ENCODE peak calls at places on chromosomes 1 and 21, in four cellular contexts. I, K, T and M are unnamed samples.

GRCh38 chr1:35505911-35506798 is 51.0 kb downstream of the KIAA0319L start:
- DNase-seq in I (no peak), K (no peak), T (peak; percentile 73), M (peak; percentile 13)

GRCh38 chr1:15400627-15401026 is 9.1 kb upstream of the EFHD2 start:
- DNase-seq in I (no peak), K (no peak), T (no peak), M (no peak)

GRCh38 chr1:14915356-14916054 is 238.0 kb upstream of the TMEM51 start:
- DNase-seq in I (peak; percentile 89), K (peak; percentile 39), T (peak; percentile 84), M (peak; percentile 28)

GRCh38 chr1:184947497-184948256 is 26.6 kb downstream of the NIBAN1 start:
- DNase-seq in I (no peak), K (no peak), T (no peak), M (no peak)

GRCh38 chr1:169550294-169550693 is 36.0 kb downstream of the F5 start:
- DNase-seq in I (no peak), K (peak; percentile 58), T (peak; percentile 30), M (peak; percentile 40)

GRCh38 chr21:41752231-41752681 is 14.6 kb downstream of the RIPK4 start:
- DNase-seq in I (no peak), K (no peak), T (no peak), M (no peak)

GRCh38 chr1:16117936-16118335 is 37.9 kb downstream of the EPHA2 start:
- DNase-seq in I (no peak), K (no peak), T (no peak), M (no peak)

GRCh38 chr21:41932576-41933258 is 21.1 kb downstream of the C2CD2 start:
- DNase-seq in I (no peak), K (peak; percentile 77), T (peak; percentile 73), M (peak; percentile 8)

GRCh38 chr1:165862448-165862847 is 35.0 kb downstream of the UCK2 start:
- DNase-seq in I (no peak), K (no peak), T (no peak), M (no peak)

GRCh38 chr1:5481889-5482288 is 510.3 kb downstream of the NPHP4 start:
- DNase-seq in I (peak; percentile 69), K (no peak), T (peak; percentile 32), M (peak; percentile 28)

GRCh38 chr21:44524412-44525371 is 15.3 kb downstream of the KRTAP10-1 start:
- DNase-seq in I (no peak), K (no peak), T (no peak), M (no peak)
- H3K9me3 ChIP-seq in I (no peaks in the 10 kb centered on the region), K (no peaks in the 10 kb centered on the region), T (peaks cover 21% of the 10 kb centered on the region), M (peaks cover 4% of the 10 kb centered on the region)

GRCh38 chr1:113153116-113153803 is 80.3 kb downstream of the LRIG2 start:
- DNase-seq in I (peak; percentile 39), K (peak; percentile 81), T (no peak), M (no peak)
- TF ChIP-seq FOSL1 in I (no peak), K (no peak), T (no peak), M (no peak)

GRCh38 chr1:215878128-215878527 is 311.0 kb downstream of the KCTD3 start:
- DNase-seq in I (no peak), K (no peak), T (no peak), M (no peak)
- H3K9me3 ChIP-seq in I (no peaks in the 10 kb centered on the region), K (no peaks in the 10 kb centered on the region), T (no peaks in the 10 kb centered on the region), M (no peaks in the 10 kb centered on the region)

GRCh38 chr1:11566042-11566825 is 87.3 kb downstream of the DISP3 start:
- DNase-seq in I (no peak), K (no peak), T (no peak), M (no peak)

GRCh38 chr1:11562664-11563063 is 83.7 kb downstream of the DISP3 start:
- DNase-seq in I (no peak), K (no peak), T (no peak), M (no peak)

GRCh38 chr1:11564237-11564636 is 85.3 kb downstream of the DISP3 start:
- DNase-seq in I (no peak), K (no peak), T (no peak), M (peak; percentile 23)

GRCh38 chr1:11561740-11562139 is 82.8 kb downstream of the DISP3 start:
- DNase-seq in I (no peak), K (no peak), T (no peak), M (no peak)

DNA sequence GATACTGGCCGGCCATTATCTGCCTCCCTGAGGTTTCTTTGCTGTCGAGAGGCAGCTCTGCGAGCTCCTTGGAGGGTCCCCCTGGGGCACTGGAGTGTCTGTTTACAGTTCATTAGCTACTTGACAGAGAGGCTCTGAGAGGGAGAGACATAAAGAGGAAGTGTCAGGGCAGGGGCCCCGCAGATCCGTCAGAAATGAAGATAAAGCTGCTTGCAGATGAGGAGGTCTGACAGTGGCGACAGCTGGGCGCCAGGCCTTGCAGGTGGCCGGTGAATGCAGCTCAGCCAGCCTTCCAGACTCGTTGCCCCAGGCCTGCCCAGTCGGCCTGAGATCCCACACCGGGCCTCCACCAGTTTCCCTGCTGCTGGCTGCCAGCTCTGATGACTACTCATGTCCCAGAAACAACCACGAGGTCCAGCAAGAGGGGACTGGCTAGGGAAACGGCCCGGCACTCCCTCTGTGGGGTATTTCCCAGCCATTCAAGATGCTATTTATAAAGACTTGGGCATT is 84.7 kb downstream of the DISP3 start:
- DNase-seq in I (no peak), K (no peak), T (no peak), M (no peak)
- TF ChIP-seq FOSL1 in I (no peak), K (no peak), T (no peak), M (no peak)

GRCh38 chr1:247060771-247061170 is 17.8 kb downstream of the ZNF670 start:
- DNase-seq in I (no peak), K (no peak), T (no peak), M (no peak)

GRCh38 chr1:247054992-247055415 is 23.6 kb downstream of the ZNF670 start:
- DNase-seq in I (no peak), K (peak; percentile 88), T (peak; percentile 57), M (no peak)

GRCh38 chr1:247056071-247056470 is 22.5 kb downstream of the ZNF670 start:
- DNase-seq in I (no peak), K (no peak), T (no peak), M (no peak)
- H3K9me3 ChIP-seq in I (peaks cover 34% of the 10 kb centered on the region), K (peaks cover 59% of the 10 kb centered on the region), T (peaks cover 29% of the 10 kb centered on the region), M (peaks cover 35% of the 10 kb centered on the region)

GRCh38 chr1:47483651-47484050 is 45.8 kb downstream of the FOXD2 start:
- DNase-seq in I (no peak), K (no peak), T (no peak), M (no peak)

GRCh38 chr1:47491341-47491753 is 53.5 kb downstream of the FOXD2 start:
- DNase-seq in I (no peak), K (no peak), T (no peak), M (no peak)

GRCh38 chr1:47485817-47486216 is 48.0 kb downstream of the FOXD2 start:
- DNase-seq in I (no peak), K (no peak), T (no peak), M (no peak)

GRCh38 chr1:47487332-47487731 is 49.5 kb downstream of the FOXD2 start:
- DNase-seq in I (no peak), K (no peak), T (no peak), M (no peak)

GRCh38 chr1:47487826-47488450 is 50.1 kb downstream of the FOXD2 start:
- DNase-seq in I (no peak), K (no peak), T (no peak), M (no peak)
- TF ChIP-seq FOSL1 in I (no peak), K (no peak), T (no peak), M (peak; percentile 45)

GRCh38 chr1:248752981-248753525 is 2.5 kb downstream of the LYPD8 start:
- DNase-seq in I (no peak), K (no peak), T (no peak), M (no peak)
- H3K9me3 ChIP-seq in I (peaks cover 92% of the 10 kb centered on the region), K (no peaks in the 10 kb centered on the region), T (no peaks in the 10 kb centered on the region), M (no peaks in the 10 kb centered on the region)